ENCODE peak calls at places on chromosomes 3 and 15, in nine cellular contexts. One of them, this sample, is unnamed.

GRCh38 chr3:147943265-147943945 is 534.2 kb downstream of the ZIC1 start:
- DNase-seq in GM23248: peak; percentile 91
- DNase-seq in left lung: no peak
- DNase-seq in upper lobe of right lung: no peak
- DNase-seq in AG04450: peak; percentile 71
- DNase-seq in lower lobe of right lung: no peak
- DNase-seq in mesendoderm: peak; percentile 57
- DNase-seq in cardiac muscle cell: peak; percentile 86
- DNase-seq in pancreas: no peak
- DNase-seq in this sample: no peak

GRCh38 chr3:64599651-64600050 is 88.1 kb downstream of the ADAMTS9 start:
- DNase-seq in cardiac muscle cell: no peak
- DNase-seq in AG04450: no peak
- DNase-seq in GM23248: no peak
- DNase-seq in pancreas: no peak
- DNase-seq in left lung: no peak
- DNase-seq in upper lobe of right lung: no peak
- DNase-seq in lower lobe of right lung: no peak
- DNase-seq in mesendoderm: no peak
- DNase-seq in this sample: no peak

GRCh38 chr3:149245738-149246451 is 24.3 kb upstream of the CP start:
- DNase-seq in AG04450: no peak
- DNase-seq in GM23248: peak; percentile 86
- DNase-seq in pancreas: no peak
- DNase-seq in lower lobe of right lung: no peak
- DNase-seq in left lung: no peak
- DNase-seq in upper lobe of right lung: no peak
- DNase-seq in cardiac muscle cell: peak; percentile 42
- DNase-seq in mesendoderm: no peak
- DNase-seq in this sample: no peak

GRCh38 chr3:113051827-113052226 is 61.0 kb downstream of the GTPBP8 start:
- DNase-seq in mesendoderm: peak; percentile 3
- DNase-seq in GM23248: no peak
- DNase-seq in cardiac muscle cell: peak; percentile 25
- DNase-seq in left lung: no peak
- DNase-seq in pancreas: no peak
- DNase-seq in AG04450: no peak
- DNase-seq in lower lobe of right lung: no peak
- DNase-seq in upper lobe of right lung: no peak
- DNase-seq in this sample: peak; percentile 16

GRCh38 chr15:44726568-44727461 is 9.5 kb upstream of the TRIM69 start:
- DNase-seq in lower lobe of right lung: no peak
- DNase-seq in cardiac muscle cell: peak; percentile 95
- DNase-seq in mesendoderm: peak; percentile 89
- DNase-seq in upper lobe of right lung: no peak
- DNase-seq in pancreas: no peak
- DNase-seq in AG04450: peak; percentile 78
- DNase-seq in left lung: no peak
- DNase-seq in GM23248: peak; percentile 95
- DNase-seq in this sample: no peak

GRCh38 chr3:50655009-50655830 is 19.5 kb upstream of the DOCK3 start:
- DNase-seq in mesendoderm: no peak
- DNase-seq in cardiac muscle cell: no peak
- DNase-seq in pancreas: no peak
- DNase-seq in AG04450: no peak
- DNase-seq in upper lobe of right lung: peak; percentile 34
- DNase-seq in lower lobe of right lung: no peak
- DNase-seq in left lung: no peak
- DNase-seq in GM23248: peak; percentile 64
- DNase-seq in this sample: no peak

GRCh38 chr3:100040846-100041245 is 73.5 kb downstream of the FILIP1L start:
- DNase-seq in upper lobe of right lung: no peak
- DNase-seq in lower lobe of right lung: no peak
- DNase-seq in pancreas: no peak
- DNase-seq in AG04450: no peak
- DNase-seq in left lung: no peak
- DNase-seq in mesendoderm: no peak
- DNase-seq in cardiac muscle cell: peak; percentile 74
- DNase-seq in GM23248: peak; percentile 80
- DNase-seq in this sample: no peak

GRCh38 chr15:67803996-67804843 is 21.1 kb upstream of the SKOR1 start:
- DNase-seq in cardiac muscle cell: no peak
- DNase-seq in mesendoderm: peak; percentile 83
- DNase-seq in pancreas: no peak
- DNase-seq in GM23248: no peak
- DNase-seq in left lung: peak; percentile 60
- DNase-seq in lower lobe of right lung: no peak
- DNase-seq in AG04450: no peak
- DNase-seq in upper lobe of right lung: peak; percentile 51
- DNase-seq in this sample: no peak

GRCh38 chr3:72288955-72289707 is 504.2 kb upstream of the PROK2 start:
- DNase-seq in mesendoderm: peak; percentile 34
- DNase-seq in GM23248: peak; percentile 67
- DNase-seq in pancreas: peak; percentile 34
- DNase-seq in left lung: no peak
- DNase-seq in upper lobe of right lung: peak; percentile 77
- DNase-seq in cardiac muscle cell: peak; percentile 92
- DNase-seq in AG04450: peak; percentile 38
- DNase-seq in lower lobe of right lung: peak; percentile 66
- DNase-seq in this sample: no peak

GRCh38 chr3:13189639-13190375 is 116.6 kb upstream of the IQSEC1 start:
- DNase-seq in GM23248: peak; percentile 55
- DNase-seq in AG04450: no peak
- DNase-seq in cardiac muscle cell: peak; percentile 38
- DNase-seq in mesendoderm: no peak
- DNase-seq in left lung: peak; percentile 73
- DNase-seq in pancreas: no peak
- DNase-seq in upper lobe of right lung: no peak
- DNase-seq in lower lobe of right lung: no peak
- DNase-seq in this sample: no peak

GRCh38 chr15:98554272-98555172 is 93.8 kb upstream of the IGF1R start:
- DNase-seq in GM23248: no peak
- DNase-seq in pancreas: no peak
- DNase-seq in AG04450: no peak
- DNase-seq in left lung: no peak
- DNase-seq in cardiac muscle cell: no peak
- DNase-seq in upper lobe of right lung: no peak
- DNase-seq in lower lobe of right lung: no peak
- DNase-seq in mesendoderm: peak; percentile 98
- DNase-seq in this sample: no peak

GRCh38 chr3:44870375-44871061 is 3.9 kb upstream of the TGM4 start:
- DNase-seq in left lung: peak; percentile 76
- DNase-seq in GM23248: no peak
- DNase-seq in mesendoderm: no peak
- DNase-seq in AG04450: no peak
- DNase-seq in pancreas: peak; percentile 82
- DNase-seq in upper lobe of right lung: peak; percentile 85
- DNase-seq in cardiac muscle cell: no peak
- DNase-seq in lower lobe of right lung: peak; percentile 80
- DNase-seq in this sample: no peak

GRCh38 chr15:67125589-67126502 is 60.4 kb downstream of the SMAD3 start:
- DNase-seq in AG04450: peak; percentile 98
- DNase-seq in upper lobe of right lung: no peak
- DNase-seq in left lung: no peak
- DNase-seq in cardiac muscle cell: peak; percentile 97
- DNase-seq in pancreas: peak; percentile 70
- DNase-seq in GM23248: peak; percentile 98
- DNase-seq in lower lobe of right lung: no peak
- DNase-seq in mesendoderm: no peak
- DNase-seq in this sample: peak; percentile 76

GRCh38 chr15:100972975-100973350 is 53.8 kb downstream of the LRRK1 start:
- DNase-seq in lower lobe of right lung: no peak
- DNase-seq in cardiac muscle cell: peak; percentile 6
- DNase-seq in upper lobe of right lung: no peak
- DNase-seq in GM23248: no peak
- DNase-seq in AG04450: no peak
- DNase-seq in left lung: no peak
- DNase-seq in pancreas: no peak
- DNase-seq in mesendoderm: peak; percentile 8
- DNase-seq in this sample: no peak

GRCh38 chr3:186693843-186694242 is 23.3 kb upstream of the KNG1 start:
- DNase-seq in lower lobe of right lung: no peak
- DNase-seq in left lung: no peak
- DNase-seq in mesendoderm: no peak
- DNase-seq in upper lobe of right lung: no peak
- DNase-seq in pancreas: no peak
- DNase-seq in AG04450: no peak
- DNase-seq in cardiac muscle cell: no peak
- DNase-seq in GM23248: no peak
- DNase-seq in this sample: no peak

GRCh38 chr3:15630646-15631350 is 29.3 kb downstream of the BTD start:
- DNase-seq in upper lobe of right lung: no peak
- DNase-seq in mesendoderm: peak; percentile 87
- DNase-seq in lower lobe of right lung: no peak
- DNase-seq in cardiac muscle cell: peak; percentile 64
- DNase-seq in pancreas: no peak
- DNase-seq in GM23248: peak; percentile 85
- DNase-seq in left lung: no peak
- DNase-seq in AG04450: no peak
- DNase-seq in this sample: no peak

GRCh38 chr3:15113468-15113867 is 14.5 kb upstream of the RBSN start:
- DNase-seq in AG04450: no peak
- DNase-seq in left lung: no peak
- DNase-seq in pancreas: no peak
- DNase-seq in mesendoderm: no peak
- DNase-seq in upper lobe of right lung: no peak
- DNase-seq in GM23248: no peak
- DNase-seq in lower lobe of right lung: no peak
- DNase-seq in cardiac muscle cell: no peak
- DNase-seq in this sample: no peak

GRCh38 chr3:46278816-46279672 is 36.8 kb downstream of the CCR3 start:
- DNase-seq in pancreas: no peak
- DNase-seq in mesendoderm: no peak
- DNase-seq in left lung: no peak
- DNase-seq in AG04450: no peak
- DNase-seq in GM23248: no peak
- DNase-seq in lower lobe of right lung: no peak
- DNase-seq in cardiac muscle cell: no peak
- DNase-seq in upper lobe of right lung: no peak
- DNase-seq in this sample: no peak

DNA sequence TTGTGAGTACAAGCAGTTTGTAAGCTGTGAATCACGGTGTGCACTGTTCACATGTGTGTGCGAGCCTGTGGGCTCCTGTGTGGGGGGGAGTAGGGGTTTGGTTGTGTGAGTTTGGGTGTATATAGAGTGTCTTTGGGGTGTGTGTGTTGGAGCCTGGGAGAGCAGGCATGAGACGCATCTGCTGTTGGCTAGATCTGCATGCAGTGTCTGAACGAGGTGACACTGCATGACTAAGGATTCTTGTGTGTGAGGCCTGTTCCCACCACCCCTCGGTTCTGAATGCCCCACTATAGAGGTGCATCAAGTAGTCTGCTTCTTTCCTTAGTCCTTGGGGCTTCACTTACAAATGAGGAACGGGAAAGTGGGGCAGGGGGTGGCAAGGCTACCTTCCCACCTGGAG is 68.4 kb downstream of the MAGEF1 start:
- DNase-seq in upper lobe of right lung: no peak
- DNase-seq in mesendoderm: peak; percentile 81
- DNase-seq in left lung: no peak
- DNase-seq in GM23248: no peak
- DNase-seq in pancreas: no peak
- DNase-seq in AG04450: no peak
- DNase-seq in lower lobe of right lung: no peak
- DNase-seq in cardiac muscle cell: no peak
- DNase-seq in this sample: no peak
- H3K27ac ChIP-seq in upper lobe of right lung: no peak overlapping the region
- H3K27ac ChIP-seq in mesendoderm: peak overlapping the region; percentile 21
- H3K27ac ChIP-seq in left lung: no peak overlapping the region
- H3K27ac ChIP-seq in GM23248: no peak overlapping the region
- H3K27ac ChIP-seq in pancreas: no peak overlapping the region
- H3K27ac ChIP-seq in AG04450: no peak overlapping the region
- H3K27ac ChIP-seq in lower lobe of right lung: no peak overlapping the region
- H3K27ac ChIP-seq in cardiac muscle cell: peak overlapping the region; percentile 91
- H3K27ac ChIP-seq in this sample: no peak overlapping the region

DNA sequence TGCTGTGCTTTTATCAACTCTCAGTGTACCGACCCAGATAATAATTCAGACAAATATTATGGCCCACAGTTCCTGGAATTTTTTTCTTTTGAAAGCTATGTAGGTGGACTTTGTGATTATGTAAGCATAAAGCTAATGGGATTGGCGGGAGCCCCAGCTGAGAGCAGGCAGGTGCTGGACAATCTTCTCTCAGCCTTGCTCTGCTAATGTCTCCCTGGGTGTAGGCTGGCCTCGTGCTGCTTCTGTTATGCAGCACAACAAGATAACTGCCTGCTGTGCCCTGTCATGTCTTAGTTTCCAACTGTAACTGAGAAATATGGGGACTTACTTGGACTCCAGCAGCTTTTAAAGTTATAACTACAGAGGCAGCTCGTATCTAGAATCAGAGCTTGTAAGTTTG is 415.1 kb downstream of the PDCD6IP start:
- DNase-seq in cardiac muscle cell: no peak
- DNase-seq in upper lobe of right lung: no peak
- DNase-seq in AG04450: no peak
- DNase-seq in mesendoderm: peak; percentile 21
- DNase-seq in GM23248: no peak
- DNase-seq in pancreas: no peak
- DNase-seq in lower lobe of right lung: no peak
- DNase-seq in left lung: no peak
- DNase-seq in this sample: no peak
- H3K27ac ChIP-seq in cardiac muscle cell: no peak overlapping the region
- H3K27ac ChIP-seq in upper lobe of right lung: no peak overlapping the region
- H3K27ac ChIP-seq in AG04450: no peak overlapping the region
- H3K27ac ChIP-seq in mesendoderm: no peak overlapping the region
- H3K27ac ChIP-seq in GM23248: no peak overlapping the region
- H3K27ac ChIP-seq in pancreas: no peak overlapping the region
- H3K27ac ChIP-seq in lower lobe of right lung: no peak overlapping the region
- H3K27ac ChIP-seq in left lung: no peak overlapping the region
- H3K27ac ChIP-seq in this sample: no peak overlapping the region

GRCh38 chr15:63610209-63610841 is 13.1 kb downstream of the FBXL22 start:
- DNase-seq in GM23248: peak; percentile 90
- DNase-seq in left lung: no peak
- DNase-seq in AG04450: peak; percentile 42
- DNase-seq in cardiac muscle cell: peak; percentile 82
- DNase-seq in upper lobe of right lung: no peak
- DNase-seq in pancreas: peak; percentile 47
- DNase-seq in mesendoderm: peak; percentile 91
- DNase-seq in lower lobe of right lung: peak; percentile 60
- DNase-seq in this sample: peak; percentile 74
- H3K27ac ChIP-seq in GM23248: peak overlapping the region; percentile 72
- H3K27ac ChIP-seq in left lung: peak overlapping the region; percentile 37
- H3K27ac ChIP-seq in AG04450: peak overlapping the region; percentile 66
- H3K27ac ChIP-seq in cardiac muscle cell: peak overlapping the region; percentile 46
- H3K27ac ChIP-seq in upper lobe of right lung: peak overlapping the region; percentile 67
- H3K27ac ChIP-seq in pancreas: peak overlapping the region; percentile 55
- H3K27ac ChIP-seq in mesendoderm: no peak overlapping the region
- H3K27ac ChIP-seq in lower lobe of right lung: peak overlapping the region; percentile 56
- H3K27ac ChIP-seq in this sample: peak overlapping the region; percentile 1

DNA sequence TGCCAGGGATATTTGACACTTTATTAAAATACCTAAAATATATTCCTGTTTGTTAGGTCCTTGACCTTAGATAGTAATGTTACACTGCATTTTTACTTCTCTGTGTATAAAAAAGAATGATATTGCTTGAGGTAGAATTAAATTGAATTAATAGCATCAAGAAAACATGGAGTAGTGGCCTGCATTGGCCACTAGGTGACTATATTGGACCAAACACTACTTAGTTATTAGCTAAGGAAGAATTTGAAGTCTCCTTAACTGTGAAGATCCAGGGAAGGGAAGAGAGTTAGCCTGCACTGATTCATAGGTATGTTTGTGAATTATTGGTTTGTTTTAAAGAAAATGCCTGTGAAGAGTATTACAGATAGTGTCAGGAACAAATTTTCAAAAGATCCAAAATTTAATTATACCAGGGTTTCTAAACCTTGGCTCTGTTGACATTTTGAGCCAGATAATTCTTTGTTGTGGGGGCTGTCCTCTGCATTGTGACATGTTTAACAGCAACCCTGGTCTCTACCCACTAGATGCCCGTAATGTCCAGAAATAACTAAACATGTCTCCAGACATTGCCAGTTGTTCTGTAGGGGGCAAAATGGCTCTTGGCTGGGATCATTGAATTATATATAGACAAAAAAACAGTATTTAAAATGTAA is 103.6 kb upstream of the THSD4 start:
- DNase-seq in lower lobe of right lung: no peak
- DNase-seq in left lung: no peak
- DNase-seq in mesendoderm: peak; percentile 31
- DNase-seq in GM23248: peak; percentile 83
- DNase-seq in upper lobe of right lung: no peak
- DNase-seq in AG04450: peak; percentile 44
- DNase-seq in cardiac muscle cell: peak; percentile 78
- DNase-seq in pancreas: no peak
- DNase-seq in this sample: no peak
- H3K27ac ChIP-seq in lower lobe of right lung: no peak overlapping the region
- H3K27ac ChIP-seq in left lung: no peak overlapping the region
- H3K27ac ChIP-seq in mesendoderm: no peak overlapping the region
- H3K27ac ChIP-seq in GM23248: no peak overlapping the region
- H3K27ac ChIP-seq in upper lobe of right lung: no peak overlapping the region
- H3K27ac ChIP-seq in AG04450: no peak overlapping the region
- H3K27ac ChIP-seq in cardiac muscle cell: no peak overlapping the region
- H3K27ac ChIP-seq in pancreas: no peak overlapping the region
- H3K27ac ChIP-seq in this sample: no peak overlapping the region

This sample was measured in ovary.